ENCODE peak calls at places on chromosomes 11 and 22, in five cellular contexts. O is cardiac muscle cell; U is naive thymus-derived CD4-positive, alpha-beta T cell; S is heart right ventricle; W is stomach. P is an unnamed sample.
A peak's percentile ranks its signal among the peaks of the same experiment; 100 is the strongest.

GRCh38 chr11:103125462-103125861 is 16.2 kb downstream of the DYNC2H1 start:
- DNase-seq in S (no peak), O (no peak), U (no peak), W (no peak), P (no peak)

GRCh38 chr11:123519055-123519796 is 89.2 kb downstream of the GRAMD1B start:
- DNase-seq in W (no peak), U (no peak), O (no peak), S (no peak), P (no peak)

GRCh38 chr11:7759010-7759409 is 37.7 kb downstream of the OR5P2 start:
- DNase-seq in U (no peak), O (peak; percentile 1), S (no peak), W (no peak), P (no peak)

GRCh38 chr22:29503811-29504372 is 23.9 kb downstream of the NEFH start:
- DNase-seq in U (no peak), W (no peak), S (peak; percentile 45), O (peak; percentile 75), P (no peak)

GRCh38 chr11:36048496-36049247 is 104.8 kb downstream of the LDLRAD3 start:
- DNase-seq in O (peak; percentile 22), W (no peak), U (no peak), S (no peak), P (no peak)

GRCh38 chr11:132278801-132279574 is 908.6 kb downstream of the NTM start:
- DNase-seq in U (no peak), O (no peak), W (no peak), S (no peak), P (no peak)

GRCh38 chr11:24046731-24047130 is 450.1 kb upstream of the LUZP2 start:
- DNase-seq in W (no peak), U (no peak), S (no peak), O (no peak), P (no peak)

GRCh38 chr11:111045408-111045806 is 200.1 kb upstream of the POU2AF2 start:
- DNase-seq in U (no peak), W (no peak), O (no peak), S (no peak), P (no peak)

GRCh38 chr22:39658367-39658766 is 87.8 kb downstream of the CACNA1I start:
- DNase-seq in O (no peak), W (no peak), U (no peak), S (no peak), P (peak; percentile 78)

GRCh38 chr22:48141301-48141700 is 1378.9 kb downstream of the TBC1D22A start:
- DNase-seq in S (no peak), O (no peak), W (no peak), U (no peak), P (no peak)

GRCh38 chr11:2700415-2701211 is 819 bp upstream of the KCNQ1OT1 start:
- DNase-seq in S (peak; percentile 67), O (peak; percentile 68), U (peak; percentile 59), W (peak; percentile 64), P (no peak)

GRCh38 chr11:96961931-96962330 is 572.1 kb downstream of the JRKL start:
- DNase-seq in W (no peak), S (no peak), U (no peak), O (no peak), P (no peak)

GRCh38 chr11:108221401-108221800 is 1.0 kb downstream of the NPAT start:
- DNase-seq in W (no peak), S (no peak), O (no peak), U (no peak), P (no peak)

GRCh38 chr11:64894070-64894811 is 15.8 kb upstream of the EHD1 start:
- DNase-seq in U (peak; percentile 91), S (peak; percentile 88), O (peak; percentile 90), W (peak; percentile 92), P (peak; percentile 82)

GRCh38 chr11:71256080-71256479 is 3.7 kb upstream of the SHANK2 start:
- DNase-seq in S (no peak), U (no peak), O (no peak), W (no peak), P (no peak)

GRCh38 chr11:14642873-14643696 is 519 bp upstream of the PDE3B start:
- DNase-seq in S (no peak), O (no peak), U (no peak), W (no peak), P (no peak)

GRCh38 chr22:41481131-41481830 is 12.4 kb downstream of the ACO2 start:
- DNase-seq in O (no peak), U (no peak), W (no peak), S (peak; percentile 51), P (no peak)

GRCh38 chr11:86931965-86932332 is 23.2 kb downstream of the FZD4 start:
- DNase-seq in U (no peak), O (no peak), W (no peak), S (peak; percentile 47), P (no peak)

GRCh38 chr11:124716596-124716995 is 23.1 kb upstream of the NRGN start:
- DNase-seq in W (no peak), U (no peak), S (no peak), O (no peak), P (no peak)

GRCh38 chr22:38718414-38718813 is 12.7 kb downstream of the GTPBP1 start:
- DNase-seq in W (peak; percentile 66), S (no peak), U (no peak), O (no peak), P (peak; percentile 35)

GRCh38 chr11:11979487-11980117 is 28.8 kb downstream of the DKK3 start:
- DNase-seq in O (peak; percentile 67), W (peak; percentile 60), U (no peak), S (peak; percentile 58), P (no peak)

GRCh38 chr11:111836766-111837165 is 34.6 kb downstream of the ALG9 start:
- DNase-seq in W (no peak), S (no peak), U (no peak), O (no peak), P (no peak)

GRCh38 chr11:796565-797299 is 1.3 kb downstream of the SLC25A22 start:
- DNase-seq in U (no peak), S (no peak), O (no peak), W (no peak), P (no peak)

GRCh38 chr11:13405220-13405619 is 57.8 kb downstream of the BTBD10 start:
- DNase-seq in W (no peak), S (no peak), U (no peak), O (no peak), P (no peak)

GRCh38 chr11:40877256-40877655 is 582.2 kb downstream of the LRRC4C start:
- DNase-seq in W (no peak), O (no peak), U (no peak), S (no peak), P (no peak)

GRCh38 chr11:57321996-57322880 is 2.5 kb downstream of the TNKS1BP1 start:
- DNase-seq in U (no peak), W (peak; percentile 88), S (peak; percentile 94), O (peak; percentile 62), P (no peak)

GRCh38 chr11:47992959-47993820 is 12.8 kb downstream of the PTPRJ start:
- DNase-seq in S (no peak), W (no peak), O (no peak), U (no peak), P (no peak)

GRCh38 chr11:113114452-113115027 is 153.3 kb downstream of the NCAM1 start:
- DNase-seq in U (no peak), O (peak; percentile 76), S (peak; percentile 59), W (peak; percentile 80), P (no peak)

GRCh38 chr22:27348634-27349033 is 452.9 kb downstream of the MN1 start:
- DNase-seq in W (no peak), S (no peak), O (no peak), U (no peak), P (no peak)

GRCh38 chr22:35328472-35328885 is 28.8 kb downstream of the TOM1 start:
- DNase-seq in O (no peak), W (peak; percentile 90), S (no peak), U (no peak), P (no peak)

GRCh38 chr11:7688238-7688826 is 15.0 kb upstream of the CYB5R2 start:
- DNase-seq in U (no peak), O (peak; percentile 55), W (no peak), S (no peak), P (peak; percentile 16)

GRCh38 chr11:119791701-119792151 is 62.7 kb upstream of the NECTIN1 start:
- DNase-seq in W (no peak), U (no peak), O (no peak), S (no peak), P (no peak)
- H3K4me1 ChIP-seq in W (no peaks in the 10 kb centered on the region), U (no peaks in the 10 kb centered on the region), O (peaks cover 2% of the 10 kb centered on the region), S (no peaks in the 10 kb centered on the region), P (no peaks in the 10 kb centered on the region)

DNA sequence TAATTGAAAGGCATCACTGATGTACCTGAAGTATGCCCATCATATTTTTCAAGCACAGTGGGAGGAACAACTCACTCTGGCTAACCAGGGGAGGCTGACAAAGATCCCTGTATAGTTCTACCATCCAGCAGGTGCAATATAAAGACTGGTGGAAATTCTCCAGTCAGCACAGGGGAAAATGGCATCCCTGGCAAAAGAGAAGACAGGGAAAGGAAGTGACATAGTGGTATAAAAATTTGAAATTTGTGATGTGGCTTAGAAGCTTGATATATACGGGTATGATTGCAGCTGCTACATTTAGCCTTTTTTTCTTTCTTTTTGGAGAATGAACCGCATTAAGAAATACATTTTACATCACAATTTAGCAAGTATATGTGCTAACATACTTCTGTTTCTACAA is 185.9 kb downstream of the ARHGAP42 start:
- DNase-seq in W (no peak), S (no peak), U (no peak), O (no peak), P (no peak)
- H3K4me3 ChIP-seq in W (no peak overlapping the region), S (no peak overlapping the region), U (no peak overlapping the region), O (no peak overlapping the region), P (no peak overlapping the region)

GRCh38 chr11:68925613-68926012 is 21.9 kb downstream of the IGHMBP2 start:
- DNase-seq in S (no peak), O (no peak), W (no peak), U (no peak), P (no peak)

GRCh38 chr11:68924073-68924925 is 20.6 kb downstream of the IGHMBP2 start:
- DNase-seq in U (no peak), W (no peak), S (no peak), O (no peak), P (no peak)

GRCh38 chr11:68928108-68928429 is 24.4 kb downstream of the IGHMBP2 start:
- DNase-seq in O (no peak), U (no peak), W (no peak), S (no peak), P (no peak)

GRCh38 chr11:68927280-68928107 is 23.8 kb downstream of the IGHMBP2 start:
- DNase-seq in S (no peak), O (no peak), U (no peak), W (peak; percentile 43), P (no peak)

GRCh38 chr11:68923614-68924013 is 19.9 kb downstream of the IGHMBP2 start:
- DNase-seq in W (no peak), S (no peak), O (no peak), U (no peak), P (no peak)
- H3K36me3 ChIP-seq in W (peaks cover 100% of the 10 kb centered on the region), S (peaks cover 86% of the 10 kb centered on the region), O (peaks cover 24% of the 10 kb centered on the region), U (peaks cover 26% of the 10 kb centered on the region), P (peaks cover 36% of the 10 kb centered on the region)

GRCh38 chr11:134039726-134040385 is 29.0 kb upstream of the JAM3 start:
- DNase-seq in S (no peak), U (no peak), W (no peak), O (no peak), P (no peak)

GRCh38 chr11:134041791-134042696 is 26.8 kb upstream of the JAM3 start:
- DNase-seq in W (no peak), S (no peak), U (no peak), O (no peak), P (no peak)

GRCh38 chr11:134038897-134039470 is 29.9 kb upstream of the JAM3 start:
- DNase-seq in O (peak; percentile 66), S (peak; percentile 48), U (no peak), W (no peak), P (no peak)

GRCh38 chr11:134040386-134041297 is 28.2 kb upstream of the JAM3 start:
- DNase-seq in S (no peak), O (peak; percentile 36), U (no peak), W (no peak), P (no peak)

GRCh38 chr11:134041349-134041748 is 27.5 kb upstream of the JAM3 start:
- DNase-seq in O (no peak), S (no peak), W (no peak), U (no peak), P (no peak)
- H3K4me1 ChIP-seq in O (peaks cover 43% of the 10 kb centered on the region), S (peaks cover 36% of the 10 kb centered on the region), W (peaks cover 65% of the 10 kb centered on the region), U (peaks cover 7% of the 10 kb centered on the region), P (peaks cover 11% of the 10 kb centered on the region)

P was measured in CD4-positive, alpha-beta memory T cell.